ENCODE peak calls at places on chromosomes 7 and 10, in four cellular contexts. Z, R, I and D are unnamed samples.

GRCh38 chr7:114785496-114785895 is 136.4 kb upstream of the MDFIC start:
- DNase-seq in R (no peak), I (no peak), Z (no peak), D (no peak)

GRCh38 chr10:78640981-78641646 is 427.7 kb upstream of the ZMIZ1 start:
- DNase-seq in Z (no peak), R (no peak), I (peak; percentile 17), D (no peak)

GRCh38 chr7:103504505-103505135 is 58.6 kb upstream of the SLC26A5 start:
- DNase-seq in I (no peak), R (no peak), Z (no peak), D (no peak)

GRCh38 chr10:131726460-131726861 is 174.3 kb upstream of the PPP2R2D start:
- DNase-seq in Z (no peak), I (no peak), R (peak; percentile 32), D (peak; percentile 16)

GRCh38 chr7:155852426-155853301 is 40.4 kb upstream of the SHH start:
- DNase-seq in R (no peak), I (no peak), Z (no peak), D (no peak)

GRCh38 chr7:137846588-137847417 is at the start of gene DGKI:
- DNase-seq in R (no peak), Z (no peak), I (no peak), D (peak; percentile 35)

GRCh38 chr7:5424689-5425506 is 1.3 kb upstream of the TNRC18 start:
- DNase-seq in I (no peak), R (peak; percentile 32), Z (peak; percentile 43), D (no peak)

GRCh38 chr10:3128379-3129130 is 44.0 kb downstream of the PITRM1 start:
- DNase-seq in I (no peak), R (no peak), Z (no peak), D (no peak)

GRCh38 chr10:129853236-129853946 is 110.7 kb downstream of the EBF3 start:
- DNase-seq in R (no peak), I (no peak), Z (no peak), D (no peak)

GRCh38 chr7:18429547-18429946 is 66.0 kb upstream of the HDAC9 start:
- DNase-seq in I (no peak), R (no peak), Z (peak; percentile 56), D (no peak)

GRCh38 chr10:116410351-116410750 is 17.3 kb upstream of the PNLIPRP3 start:
- DNase-seq in R (no peak), I (no peak), Z (no peak), D (no peak)

DNA sequence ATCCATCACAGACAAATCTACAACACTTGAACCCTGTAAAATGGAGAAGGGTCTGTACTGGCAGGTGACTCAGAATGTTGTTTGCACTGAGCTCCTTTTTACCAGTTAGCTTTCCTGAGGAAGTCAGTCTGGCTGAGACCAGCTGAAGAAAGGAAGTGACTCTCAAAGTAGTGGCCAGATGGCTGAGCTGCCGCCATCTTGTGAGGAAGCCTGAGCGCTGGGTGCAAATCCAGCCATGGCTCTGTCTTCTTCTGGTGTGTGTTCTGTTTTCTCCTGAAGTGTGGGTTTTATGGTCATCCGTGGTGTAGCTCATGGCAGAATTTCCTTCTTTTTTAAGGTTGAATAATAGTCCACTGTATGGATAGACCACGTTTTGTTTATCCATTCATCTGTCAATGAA is 25.5 kb upstream of the ECHDC3 start:
- DNase-seq in I (no peak), R (no peak), Z (no peak), D (no peak)
- H3K27ac ChIP-seq in I (no peak overlapping the region), R (no peak overlapping the region), Z (peak overlapping the region; percentile 45), D (no peak overlapping the region)

GRCh38 chr10:30072068-30072467 is 12.7 kb upstream of the JCAD start:
- DNase-seq in Z (no peak), I (no peak), R (no peak), D (no peak)
- H3K27ac ChIP-seq in Z (no peak overlapping the region), I (no peak overlapping the region), R (no peak overlapping the region), D (no peak overlapping the region)

GRCh38 chr10:45278860-45279498 is 36.4 kb downstream of the OR13A1 start:
- DNase-seq in I (no peak), R (no peak), Z (no peak), D (no peak)
- H3K27ac ChIP-seq in I (no peak overlapping the region), R (no peak overlapping the region), Z (no peak overlapping the region), D (no peak overlapping the region)

DNA sequence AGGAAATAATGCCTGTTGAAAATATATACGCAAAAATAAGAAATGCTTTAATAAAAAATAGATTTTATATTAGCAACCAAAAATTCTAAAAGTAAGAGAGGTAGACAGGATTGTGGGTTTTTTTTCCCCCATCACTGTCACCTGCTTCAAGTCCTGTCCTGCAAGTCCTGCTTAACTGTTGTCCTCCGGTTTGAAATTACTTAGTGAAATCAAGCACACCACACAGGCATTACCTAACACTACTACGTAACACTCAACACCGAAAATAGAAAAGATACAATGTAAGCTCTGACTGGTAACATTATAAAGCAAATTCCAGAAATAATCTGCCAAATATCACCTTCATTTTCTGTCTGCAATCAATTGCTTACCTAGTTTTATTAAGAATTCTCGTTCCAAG is 90.9 kb downstream of the UPF2 start:
- DNase-seq in I (no peak), Z (no peak), R (no peak), D (no peak)
- H3K27ac ChIP-seq in I (peak overlapping the region; percentile 29), Z (no peak overlapping the region), R (no peak overlapping the region), D (no peak overlapping the region)

DNA sequence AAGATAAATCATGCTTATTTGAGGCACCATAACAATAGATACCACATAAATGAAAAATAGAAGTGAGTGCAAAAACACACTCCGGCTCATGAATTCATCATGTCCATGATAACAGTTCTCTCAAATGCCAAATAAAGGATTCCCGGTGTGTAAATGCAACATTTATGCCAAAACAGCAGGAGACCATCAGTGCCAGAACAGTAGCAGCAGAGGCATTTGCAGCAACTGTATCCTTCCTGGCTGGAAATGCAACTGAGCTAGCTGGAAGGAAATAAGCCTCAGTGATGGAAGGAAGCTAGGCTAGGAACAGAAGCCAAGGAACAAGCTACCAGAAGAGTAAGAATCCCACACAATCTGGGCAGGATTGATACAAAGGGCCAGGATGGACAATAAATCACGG is 79.9 kb upstream of the THSD7A start:
- DNase-seq in R (no peak), Z (no peak), I (no peak), D (no peak)
- H3K27ac ChIP-seq in R (no peak overlapping the region), Z (no peak overlapping the region), I (no peak overlapping the region), D (no peak overlapping the region)

GRCh38 chr7:75573477-75574019 is 81.4 kb downstream of the SPDYE5 start:
- DNase-seq in R (no peak), I (no peak), Z (no peak), D (no peak)

GRCh38 chr7:75572396-75572795 is 80.3 kb downstream of the SPDYE5 start:
- DNase-seq in Z (no peak), R (no peak), I (no peak), D (peak; percentile 39)

GRCh38 chr7:75567948-75568595 is 76.0 kb downstream of the SPDYE5 start:
- DNase-seq in Z (no peak), R (no peak), I (no peak), D (peak; percentile 57)

GRCh38 chr7:75572814-75573213 is 80.7 kb downstream of the SPDYE5 start:
- DNase-seq in I (no peak), R (no peak), Z (no peak), D (no peak)

GRCh38 chr7:75571209-75571608 is 79.1 kb downstream of the SPDYE5 start:
- DNase-seq in Z (no peak), R (no peak), I (no peak), D (no peak)
- H3K27ac ChIP-seq in Z (no peak overlapping the region), R (no peak overlapping the region), I (no peak overlapping the region), D (no peak overlapping the region)

GRCh38 chr10:83801983-83802382 is 337.3 kb upstream of the GHITM start:
- DNase-seq in I (no peak), R (no peak), Z (no peak), D (no peak)
- H3K27ac ChIP-seq in I (no peak overlapping the region), R (no peak overlapping the region), Z (no peak overlapping the region), D (no peak overlapping the region)

GRCh38 chr10:121627810-121628209 is 29.6 kb upstream of the FGFR2 start:
- DNase-seq in Z (no peak), R (peak; percentile 79), I (no peak), D (no peak)
- H3K27ac ChIP-seq in Z (no peak overlapping the region), R (peak overlapping the region; percentile 48), I (no peak overlapping the region), D (peak overlapping the region; percentile 54)